ENCODE peak calls at places on chromosomes 16 and 17, in nine cellular contexts. One of them, this sample, is unnamed.

GRCh38 chr17:64270885-64271284 is 7.8 kb upstream of the TEX2 start:
- DNase-seq in mucosa of descending colon: no peak
- DNase-seq in brain microvascular endothelial cell: no peak
- DNase-seq in cardiac muscle cell: no peak
- DNase-seq in tibial artery: no peak
- DNase-seq in heart right ventricle: no peak
- DNase-seq in endothelial cell of umbilical vein: no peak
- DNase-seq in cardiac fibroblast: no peak
- DNase-seq in tibial nerve: no peak
- DNase-seq in this sample: no peak

GRCh38 chr16:14362774-14363371 is 267.2 kb downstream of the PARN start:
- DNase-seq in mucosa of descending colon: no peak
- DNase-seq in brain microvascular endothelial cell: peak
- DNase-seq in cardiac muscle cell: no peak
- DNase-seq in tibial artery: no peak
- DNase-seq in heart right ventricle: no peak
- DNase-seq in endothelial cell of umbilical vein: no peak
- DNase-seq in cardiac fibroblast: peak
- DNase-seq in tibial nerve: no peak
- DNase-seq in this sample: no peak

GRCh38 chr16:911604-912321 is 59.0 kb downstream of the LMF1 start:
- DNase-seq in mucosa of descending colon: no peak
- DNase-seq in brain microvascular endothelial cell: no peak
- DNase-seq in cardiac muscle cell: no peak
- DNase-seq in tibial artery: no peak
- DNase-seq in heart right ventricle: no peak
- DNase-seq in endothelial cell of umbilical vein: no peak
- DNase-seq in cardiac fibroblast: no peak
- DNase-seq in tibial nerve: no peak
- DNase-seq in this sample: no peak

GRCh38 chr17:80559688-80560290 is 15.2 kb downstream of the RPTOR start:
- DNase-seq in mucosa of descending colon: no peak
- DNase-seq in brain microvascular endothelial cell: peak
- DNase-seq in cardiac muscle cell: peak
- DNase-seq in tibial artery: no peak
- DNase-seq in heart right ventricle: no peak
- DNase-seq in endothelial cell of umbilical vein: no peak
- DNase-seq in cardiac fibroblast: peak
- DNase-seq in tibial nerve: no peak
- DNase-seq in this sample: no peak

GRCh38 chr17:81536299-81537290 is 8.4 kb downstream of the FSCN2 start:
- DNase-seq in mucosa of descending colon: no peak
- DNase-seq in brain microvascular endothelial cell: no peak
- DNase-seq in cardiac muscle cell: peak
- DNase-seq in tibial artery: no peak
- DNase-seq in heart right ventricle: no peak
- DNase-seq in endothelial cell of umbilical vein: no peak
- DNase-seq in cardiac fibroblast: peak
- DNase-seq in tibial nerve: no peak
- DNase-seq in this sample: no peak

GRCh38 chr16:12803203-12804093 is at the start of gene CPPED1:
- DNase-seq in mucosa of descending colon: peak
- DNase-seq in brain microvascular endothelial cell: peak
- DNase-seq in cardiac muscle cell: peak
- DNase-seq in tibial artery: peak
- DNase-seq in heart right ventricle: peak
- DNase-seq in endothelial cell of umbilical vein: peak
- DNase-seq in cardiac fibroblast: peak
- DNase-seq in tibial nerve: peak
- DNase-seq in this sample: peak

GRCh38 chr17:66675273-66675990 is 159.5 kb upstream of the CACNG5 start:
- DNase-seq in mucosa of descending colon: no peak
- DNase-seq in brain microvascular endothelial cell: no peak
- DNase-seq in cardiac muscle cell: no peak
- DNase-seq in tibial artery: no peak
- DNase-seq in heart right ventricle: no peak
- DNase-seq in endothelial cell of umbilical vein: no peak
- DNase-seq in cardiac fibroblast: no peak
- DNase-seq in tibial nerve: no peak
- DNase-seq in this sample: no peak

GRCh38 chr16:80265624-80266306 is 275.0 kb upstream of the DYNLRB2 start:
- DNase-seq in mucosa of descending colon: peak
- DNase-seq in brain microvascular endothelial cell: peak
- DNase-seq in cardiac muscle cell: no peak
- DNase-seq in tibial artery: no peak
- DNase-seq in heart right ventricle: no peak
- DNase-seq in endothelial cell of umbilical vein: no peak
- DNase-seq in cardiac fibroblast: peak
- DNase-seq in tibial nerve: no peak
- DNase-seq in this sample: peak

GRCh38 chr16:79897444-79898146 is 297.1 kb upstream of the MAF start:
- DNase-seq in mucosa of descending colon: peak
- DNase-seq in brain microvascular endothelial cell: peak
- DNase-seq in cardiac muscle cell: peak
- DNase-seq in tibial artery: no peak
- DNase-seq in heart right ventricle: peak
- DNase-seq in endothelial cell of umbilical vein: no peak
- DNase-seq in cardiac fibroblast: peak
- DNase-seq in tibial nerve: peak
- DNase-seq in this sample: no peak

GRCh38 chr17:4938069-4938491 is 1.8 kb downstream of the SLC25A11 start:
- DNase-seq in mucosa of descending colon: no peak
- DNase-seq in brain microvascular endothelial cell: no peak
- DNase-seq in cardiac muscle cell: no peak
- DNase-seq in tibial artery: no peak
- DNase-seq in heart right ventricle: no peak
- DNase-seq in endothelial cell of umbilical vein: no peak
- DNase-seq in cardiac fibroblast: no peak
- DNase-seq in tibial nerve: no peak
- DNase-seq in this sample: no peak

GRCh38 chr17:66123163-66123562 is 68.8 kb downstream of the CEP112 start:
- DNase-seq in mucosa of descending colon: no peak
- DNase-seq in brain microvascular endothelial cell: no peak
- DNase-seq in cardiac muscle cell: peak
- DNase-seq in tibial artery: no peak
- DNase-seq in heart right ventricle: no peak
- DNase-seq in endothelial cell of umbilical vein: no peak
- DNase-seq in cardiac fibroblast: peak
- DNase-seq in tibial nerve: no peak
- DNase-seq in this sample: no peak

GRCh38 chr16:66706506-66706880 is 9.9 kb upstream of the CMTM4 start:
- DNase-seq in mucosa of descending colon: peak
- DNase-seq in brain microvascular endothelial cell: no peak
- DNase-seq in cardiac muscle cell: no peak
- DNase-seq in tibial artery: no peak
- DNase-seq in heart right ventricle: no peak
- DNase-seq in endothelial cell of umbilical vein: no peak
- DNase-seq in cardiac fibroblast: peak
- DNase-seq in tibial nerve: no peak
- DNase-seq in this sample: peak

GRCh38 chr16:90034504-90034903 is 15.2 kb upstream of the DBNDD1 start:
- DNase-seq in mucosa of descending colon: no peak
- DNase-seq in brain microvascular endothelial cell: no peak
- DNase-seq in cardiac muscle cell: no peak
- DNase-seq in tibial artery: no peak
- DNase-seq in heart right ventricle: no peak
- DNase-seq in endothelial cell of umbilical vein: no peak
- DNase-seq in cardiac fibroblast: no peak
- DNase-seq in tibial nerve: no peak
- DNase-seq in this sample: no peak

GRCh38 chr16:11395008-11395948 is 50.0 kb downstream of the RMI2 start:
- DNase-seq in mucosa of descending colon: no peak
- DNase-seq in brain microvascular endothelial cell: no peak
- DNase-seq in cardiac muscle cell: no peak
- DNase-seq in tibial artery: peak
- DNase-seq in heart right ventricle: no peak
- DNase-seq in endothelial cell of umbilical vein: no peak
- DNase-seq in cardiac fibroblast: no peak
- DNase-seq in tibial nerve: no peak
- DNase-seq in this sample: no peak
- H3K4me3 ChIP-seq in mucosa of descending colon: no peak
- H3K4me3 ChIP-seq in brain microvascular endothelial cell: no peak
- H3K4me3 ChIP-seq in cardiac muscle cell: no peak
- H3K4me3 ChIP-seq in tibial artery: no peak
- H3K4me3 ChIP-seq in heart right ventricle: no peak
- H3K4me3 ChIP-seq in endothelial cell of umbilical vein: no peak
- H3K4me3 ChIP-seq in cardiac fibroblast: no peak
- H3K4me3 ChIP-seq in tibial nerve: no peak
- H3K4me3 ChIP-seq in this sample: no peak

GRCh38 chr16:3073448-3073847 is 8.0 kb downstream of the IL32 start:
- DNase-seq in mucosa of descending colon: no peak
- DNase-seq in brain microvascular endothelial cell: no peak
- DNase-seq in cardiac muscle cell: no peak
- DNase-seq in tibial artery: no peak
- DNase-seq in heart right ventricle: no peak
- DNase-seq in endothelial cell of umbilical vein: no peak
- DNase-seq in cardiac fibroblast: no peak
- DNase-seq in tibial nerve: no peak
- DNase-seq in this sample: no peak

GRCh38 chr16:3071655-3072054 is 6.2 kb downstream of the IL32 start:
- DNase-seq in mucosa of descending colon: no peak
- DNase-seq in brain microvascular endothelial cell: no peak
- DNase-seq in cardiac muscle cell: no peak
- DNase-seq in tibial artery: no peak
- DNase-seq in heart right ventricle: no peak
- DNase-seq in endothelial cell of umbilical vein: no peak
- DNase-seq in cardiac fibroblast: no peak
- DNase-seq in tibial nerve: no peak
- DNase-seq in this sample: peak

GRCh38 chr16:3076577-3076976 is 11.1 kb downstream of the IL32 start:
- DNase-seq in mucosa of descending colon: no peak
- DNase-seq in brain microvascular endothelial cell: no peak
- DNase-seq in cardiac muscle cell: no peak
- DNase-seq in tibial artery: no peak
- DNase-seq in heart right ventricle: no peak
- DNase-seq in endothelial cell of umbilical vein: no peak
- DNase-seq in cardiac fibroblast: no peak
- DNase-seq in tibial nerve: no peak
- DNase-seq in this sample: no peak

GRCh38 chr16:3070608-3071111 is 5.2 kb downstream of the IL32 start:
- DNase-seq in mucosa of descending colon: no peak
- DNase-seq in brain microvascular endothelial cell: no peak
- DNase-seq in cardiac muscle cell: no peak
- DNase-seq in tibial artery: no peak
- DNase-seq in heart right ventricle: no peak
- DNase-seq in endothelial cell of umbilical vein: no peak
- DNase-seq in cardiac fibroblast: no peak
- DNase-seq in tibial nerve: no peak
- DNase-seq in this sample: no peak

DNA sequence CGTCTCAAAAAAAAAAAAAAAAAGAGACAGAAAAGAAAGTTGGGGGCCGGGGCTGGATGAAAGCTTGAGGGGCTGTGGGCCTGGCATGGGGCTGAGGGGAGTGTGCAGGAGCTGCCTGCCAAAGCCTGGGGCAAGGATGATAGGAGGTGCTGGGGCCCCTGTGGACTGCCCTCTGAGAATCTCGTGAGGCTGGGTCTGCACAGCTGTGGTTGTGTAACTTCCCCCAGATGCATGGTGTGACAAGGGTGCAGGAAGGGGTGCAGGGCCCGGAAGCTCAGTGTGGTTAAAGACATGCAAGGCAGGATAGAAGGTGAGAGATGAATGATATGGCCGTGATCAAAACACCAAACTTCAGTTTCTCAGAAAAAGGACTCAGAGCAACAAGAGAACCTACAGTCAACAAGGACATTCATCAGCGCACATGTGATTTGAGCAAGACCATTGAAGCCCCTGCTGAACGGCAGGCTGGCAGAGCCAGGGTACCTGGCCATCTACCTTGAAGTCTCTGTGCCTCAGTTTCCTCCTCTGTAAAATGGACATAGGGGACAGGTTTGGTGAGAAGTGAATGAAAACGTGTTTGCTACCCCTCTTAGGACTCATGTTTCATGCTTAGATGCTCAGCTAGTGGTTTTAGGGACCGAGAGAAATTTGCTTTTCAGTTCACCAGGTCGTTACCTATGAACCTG is 9.6 kb downstream of the IL32 start:
- DNase-seq in mucosa of descending colon: peak
- DNase-seq in brain microvascular endothelial cell: no peak
- DNase-seq in cardiac muscle cell: no peak
- DNase-seq in tibial artery: no peak
- DNase-seq in heart right ventricle: no peak
- DNase-seq in endothelial cell of umbilical vein: no peak
- DNase-seq in cardiac fibroblast: no peak
- DNase-seq in tibial nerve: no peak
- DNase-seq in this sample: no peak
- H3K4me3 ChIP-seq in mucosa of descending colon: no peak
- H3K4me3 ChIP-seq in brain microvascular endothelial cell: no peak
- H3K4me3 ChIP-seq in cardiac muscle cell: no peak
- H3K4me3 ChIP-seq in tibial artery: no peak
- H3K4me3 ChIP-seq in heart right ventricle: no peak
- H3K4me3 ChIP-seq in endothelial cell of umbilical vein: no peak
- H3K4me3 ChIP-seq in cardiac fibroblast: no peak
- H3K4me3 ChIP-seq in tibial nerve: no peak
- H3K4me3 ChIP-seq in this sample: no peak

DNA sequence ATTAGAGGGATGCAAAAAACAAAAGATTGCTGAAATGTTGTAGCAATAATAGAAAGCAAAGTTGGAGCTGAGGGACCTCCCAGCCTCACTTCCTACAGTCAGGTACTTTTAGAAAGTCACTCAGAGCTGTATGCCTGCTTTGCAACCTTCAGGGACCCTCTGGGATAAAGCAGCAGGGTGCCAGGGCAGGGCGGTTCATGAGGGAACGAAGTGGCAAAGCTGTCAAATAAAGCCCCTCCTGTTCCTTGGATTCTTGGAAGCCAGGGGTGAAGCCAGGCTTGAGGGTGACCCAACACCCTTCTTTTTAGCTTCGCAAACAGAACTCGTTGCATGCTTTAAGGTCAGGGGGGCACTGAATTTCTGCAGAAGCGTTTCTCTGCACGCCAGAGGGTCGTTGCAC is 767 bp downstream of the ATP2C2 start:
- DNase-seq in mucosa of descending colon: no peak
- DNase-seq in brain microvascular endothelial cell: no peak
- DNase-seq in cardiac muscle cell: no peak
- DNase-seq in tibial artery: no peak
- DNase-seq in heart right ventricle: no peak
- DNase-seq in endothelial cell of umbilical vein: no peak
- DNase-seq in cardiac fibroblast: no peak
- DNase-seq in tibial nerve: no peak
- DNase-seq in this sample: no peak
- H3K4me3 ChIP-seq in mucosa of descending colon: peak
- H3K4me3 ChIP-seq in brain microvascular endothelial cell: no peak
- H3K4me3 ChIP-seq in cardiac muscle cell: no peak
- H3K4me3 ChIP-seq in tibial artery: no peak
- H3K4me3 ChIP-seq in heart right ventricle: no peak
- H3K4me3 ChIP-seq in endothelial cell of umbilical vein: no peak
- H3K4me3 ChIP-seq in cardiac fibroblast: no peak
- H3K4me3 ChIP-seq in tibial nerve: no peak
- H3K4me3 ChIP-seq in this sample: no peak

DNA sequence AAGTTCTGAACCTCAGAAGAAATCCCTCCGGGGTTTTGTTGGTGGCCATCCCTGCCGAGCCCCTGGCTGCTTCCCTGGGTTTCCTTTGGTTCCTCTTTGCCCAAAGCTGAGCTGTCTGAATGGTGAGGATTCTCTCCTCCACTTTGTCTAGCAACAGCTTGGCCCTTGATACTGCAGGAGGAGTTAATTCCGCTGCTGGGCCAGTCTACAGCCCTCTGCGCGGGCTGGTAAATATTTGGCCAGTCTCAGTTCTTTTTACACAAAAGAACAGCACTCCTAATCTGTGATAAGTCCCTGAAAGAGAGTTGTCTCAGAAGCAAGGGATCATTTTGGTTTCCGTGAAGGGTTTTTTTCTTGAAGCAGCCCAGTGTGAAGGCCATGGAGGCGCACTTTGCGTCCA is 171.0 kb downstream of the RAB11FIP4 start:
- DNase-seq in mucosa of descending colon: no peak
- DNase-seq in brain microvascular endothelial cell: no peak
- DNase-seq in cardiac muscle cell: no peak
- DNase-seq in tibial artery: no peak
- DNase-seq in heart right ventricle: no peak
- DNase-seq in endothelial cell of umbilical vein: no peak
- DNase-seq in cardiac fibroblast: no peak
- DNase-seq in tibial nerve: no peak
- DNase-seq in this sample: no peak
- H3K4me3 ChIP-seq in mucosa of descending colon: no peak
- H3K4me3 ChIP-seq in brain microvascular endothelial cell: no peak
- H3K4me3 ChIP-seq in cardiac muscle cell: no peak
- H3K4me3 ChIP-seq in tibial artery: no peak
- H3K4me3 ChIP-seq in heart right ventricle: no peak
- H3K4me3 ChIP-seq in endothelial cell of umbilical vein: no peak
- H3K4me3 ChIP-seq in cardiac fibroblast: peak
- H3K4me3 ChIP-seq in tibial nerve: no peak
- H3K4me3 ChIP-seq in this sample: no peak

This sample was measured in Peyer's patch.